ENCODE peak calls at places on chromosomes 2 and 18, in seven cellular contexts. U is T-helper 2 cell treated with Interferon-gamma antibody and Interleukin-4, amounts not matched to agents 5 μg/mL and 100 μg/mL, for 36 hours; S is activated gamma-delta T cell; J is stimulated activated CD4-positive, alpha-beta T cell treated with anti-CD3 and anti-CD28 coated beads, Interleukin-1b, Interleukin-23, amount 100 ng/mL, for 24 hours; G is adrenal gland; W is caudate nucleus; R is RWPE1. Z is an unnamed sample.

GRCh38 chr18:8455661-8456614 is 153.3 kb upstream of the RAB12 start:
- DNase-seq in U (no peak), S (no peak), J (no peak), G (no peak), W (no peak), R (no peak), Z (no peak)

GRCh38 chr18:3207565-3207964 is 12.2 kb downstream of the MYOM1 start:
- DNase-seq in U (no peak), S (no peak), J (no peak), G (peak; percentile 43), W (no peak), R (peak; percentile 71), Z (no peak)

GRCh38 chr2:108534577-108535379 is 508 bp downstream of the LIMS1 start:
- DNase-seq in U (peak; percentile 41), S (peak; percentile 41), J (peak; percentile 17), G (peak; percentile 47), W (peak; percentile 32), R (peak; percentile 23), Z (no peak)

GRCh38 chr2:42195559-42195958 is 26.4 kb downstream of the EML4 start:
- DNase-seq in U (no peak), S (no peak), J (no peak), G (no peak), W (no peak), R (peak; percentile 54), Z (no peak)

GRCh38 chr2:150479075-150479915 is 8.2 kb downstream of the RND3 start:
- DNase-seq in U (no peak), S (no peak), J (no peak), G (no peak), W (no peak), R (peak; percentile 36), Z (no peak)

GRCh38 chr18:13420969-13421686 is 202.6 kb downstream of the LDLRAD4 start:
- DNase-seq in U (no peak), S (no peak), J (no peak), G (no peak), W (no peak), R (no peak), Z (no peak)

GRCh38 chr2:27903018-27903417 is 12.5 kb downstream of the BABAM2 start:
- DNase-seq in U (no peak), S (no peak), J (no peak), G (peak; percentile 32), W (no peak), R (no peak), Z (no peak)

GRCh38 chr2:171529914-171530313 is 7.6 kb downstream of the CYBRD1 start:
- DNase-seq in U (no peak), S (no peak), J (no peak), G (no peak), W (no peak), R (no peak), Z (no peak)

GRCh38 chr2:94874277-94874997 is 3.2 kb downstream of the TEKT4 start:
- DNase-seq in U (peak; percentile 49), S (no peak), J (peak; percentile 54), G (peak; percentile 34), W (no peak), R (peak; percentile 75), Z (no peak)

GRCh38 chr2:180056367-180057118 is 49.4 kb upstream of the CWC22 start:
- DNase-seq in U (no peak), S (no peak), J (no peak), G (no peak), W (no peak), R (no peak), Z (no peak)

GRCh38 chr18:371616-371998 is 103.8 kb upstream of the THOC1 start:
- DNase-seq in U (no peak), S (no peak), J (no peak), G (no peak), W (no peak), R (no peak), Z (no peak)

GRCh38 chr2:28406276-28407096 is 13.8 kb downstream of the FOSL2 start:
- DNase-seq in U (peak; percentile 48), S (peak; percentile 67), J (no peak), G (peak; percentile 66), W (no peak), R (no peak), Z (no peak)

Z was measured in anterior cingulate cortex.